ENCODE peak calls at places on chromosome 18, in six cellular contexts. T, W, U, X, S and J are unnamed samples. For H3K4me1, H3K9me3 and H3K36me3, the result is how much of the 10 kb centered on the place peaks cover.

GRCh38 chr18:80143876-80144275 is 34.8 kb downstream of the ADNP2 start:
- DNase-seq in T (no peak), W (no peak), U (no peak), X (no peak), S (no peak), J (no peak)

GRCh38 chr18:42860011-42860410 is 255.5 kb downstream of the RIT2 start:
- DNase-seq in T (no peak), W (no peak), U (no peak), X (no peak), S (no peak), J (no peak)

GRCh38 chr18:13620206-13620672 is 106.1 kb downstream of the FAM210A start:
- DNase-seq in T (no peak), W (peak), U (no peak), X (no peak), S (no peak), J (no peak)

GRCh38 chr18:78766651-78767533 is 212.7 kb upstream of the SALL3 start:
- DNase-seq in T (no peak), W (no peak), U (no peak), X (no peak), S (no peak), J (no peak)

GRCh38 chr18:21739604-21740473 is 753 bp upstream of the MIB1 start:
- DNase-seq in T (no peak), W (peak), U (peak), X (no peak), S (no peak), J (no peak)

GRCh38 chr18:7885763-7886295 is 318.7 kb downstream of the PTPRM start:
- DNase-seq in T (no peak), W (no peak), U (no peak), X (no peak), S (no peak), J (no peak)

GRCh38 chr18:3712485-3712884 is 262.5 kb downstream of the TGIF1 start:
- DNase-seq in T (no peak), W (no peak), U (no peak), X (no peak), S (no peak), J (no peak)

GRCh38 chr18:63119647-63120046 is 199.9 kb downstream of the BCL2 start:
- DNase-seq in T (peak), W (no peak), U (no peak), X (no peak), S (no peak), J (no peak)

DNA sequence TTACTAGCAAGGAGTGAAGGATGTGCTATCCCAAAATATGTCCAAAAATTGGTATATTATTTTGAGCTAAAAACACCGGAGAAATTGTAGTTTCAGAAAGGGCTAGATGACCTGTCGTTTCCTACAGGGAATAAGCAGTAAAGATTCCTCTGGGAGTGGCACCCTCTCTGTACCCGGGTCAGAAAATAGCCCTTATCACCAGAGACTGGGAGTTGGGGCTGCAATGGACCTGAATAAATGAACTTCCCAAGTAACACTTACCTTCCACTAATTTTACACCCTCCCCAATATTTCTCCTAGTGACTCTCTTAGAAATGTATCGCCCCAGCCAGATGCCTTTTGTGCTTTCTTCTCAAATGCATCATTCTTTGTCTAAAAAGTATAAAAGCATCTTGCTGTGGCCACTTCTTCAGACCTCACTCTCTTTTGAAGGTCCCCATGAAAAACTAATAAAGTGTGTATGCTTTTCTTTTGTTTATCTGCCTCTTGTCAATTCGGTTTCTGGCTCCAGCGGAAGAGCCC is 734 bp upstream of the RMC1 start:
- DNase-seq in T (no peak), W (no peak), U (no peak), X (no peak), S (no peak), J (no peak)
- H3K4me1 ChIP-seq in T (under half), W (under half), U (under half), X (under half), S (under half), J (under half)

DNA sequence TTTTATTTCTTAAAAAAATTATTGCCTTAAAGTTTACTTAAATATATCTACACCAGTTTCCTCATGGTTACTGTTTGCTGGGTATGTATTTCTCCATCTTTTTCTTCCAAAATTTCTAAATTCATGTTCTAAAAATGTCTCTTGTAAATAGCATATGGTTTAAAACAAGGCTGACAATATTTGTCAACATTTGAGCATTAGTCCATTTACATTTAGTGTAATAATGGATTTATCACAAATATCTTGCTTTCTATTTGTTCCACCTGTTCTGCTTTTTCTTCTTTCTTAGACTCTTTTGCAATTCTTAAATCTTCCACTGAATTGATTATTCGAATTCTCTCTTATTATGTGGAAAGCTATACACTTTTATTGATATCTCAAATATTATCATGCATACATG is 87.7 kb upstream of the SMAD7 start:
- DNase-seq in T (no peak), W (no peak), U (no peak), X (no peak), S (no peak), J (no peak)
- H3K9me3 ChIP-seq in T (under half), W (under half), U (under half), X (under half), S (under half), J (under half)

GRCh38 chr18:77098033-77098432 is 34.5 kb downstream of the MBP start:
- DNase-seq in T (no peak), W (no peak), U (no peak), X (no peak), S (no peak), J (no peak)

GRCh38 chr18:77100751-77101355 is 31.7 kb downstream of the MBP start:
- DNase-seq in T (no peak), W (no peak), U (no peak), X (no peak), S (no peak), J (no peak)

GRCh38 chr18:77098554-77099174 is 33.9 kb downstream of the MBP start:
- DNase-seq in T (no peak), W (no peak), U (no peak), X (no peak), S (no peak), J (no peak)

GRCh38 chr18:77101410-77102245 is 31.0 kb downstream of the MBP start:
- DNase-seq in T (no peak), W (peak), U (peak), X (no peak), S (peak), J (no peak)

GRCh38 chr18:77099501-77100370 is 32.8 kb downstream of the MBP start:
- DNase-seq in T (no peak), W (no peak), U (no peak), X (no peak), S (no peak), J (no peak)
- H3K36me3 ChIP-seq in T (under half), W (under half), U (under half), X (under half), S (under half), J (under half)

DNA sequence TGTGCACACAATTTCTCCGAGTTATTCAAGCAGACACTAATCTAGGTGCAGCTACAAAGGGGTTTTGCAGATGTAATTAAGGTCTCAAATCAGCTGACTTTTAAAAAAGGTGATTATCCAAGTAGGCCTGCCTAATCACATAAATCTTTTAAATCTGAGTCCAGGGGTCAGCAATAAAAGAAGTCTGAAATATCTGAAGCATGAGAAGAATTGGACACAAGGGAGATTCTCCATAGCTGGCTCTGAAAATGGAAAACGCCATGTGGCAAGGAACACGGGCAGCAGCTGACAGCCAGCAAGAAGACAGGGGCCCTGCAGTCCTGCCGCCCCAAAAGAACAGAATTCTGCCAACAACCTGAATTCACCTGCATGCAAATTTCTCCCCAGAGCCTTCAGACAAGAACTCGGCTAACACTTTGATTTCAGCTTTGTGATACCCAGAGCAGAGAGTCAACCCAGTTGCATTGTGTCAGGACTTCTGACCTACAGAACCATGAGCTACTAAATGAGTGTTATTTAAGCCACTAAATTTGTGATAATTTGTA is 3.4 kb downstream of the INO80C start:
- DNase-seq in T (no peak), W (no peak), U (no peak), X (no peak), S (no peak), J (no peak)
- H3K4me1 ChIP-seq in T (half or more), W (under half), U (under half), X (under half), S (half or more), J (under half)

GRCh38 chr18:72601944-72602343 is 57.8 kb upstream of the CBLN2 start:
- DNase-seq in T (no peak), W (no peak), U (no peak), X (no peak), S (no peak), J (no peak)
- H3K9me3 ChIP-seq in T (under half), W (under half), U (under half), X (under half), S (under half), J (under half)

GRCh38 chr18:54157646-54158045 is 66.8 kb downstream of the MBD2 start:
- DNase-seq in T (no peak), W (no peak), U (no peak), X (no peak), S (no peak), J (no peak)
- H3K36me3 ChIP-seq in T (under half), W (under half), U (under half), X (under half), S (half or more), J (under half)